ENCODE peak calls at places on chromosomes 16 and 17, in ten cellular contexts. U, W, G, C, Y, K, Q, F, L and M are unnamed samples.

GRCh38 chr16:84505249-84506156 is 1.0 kb upstream of the MEAK7 start:
- DNase-seq in U (no peak), W (no peak), G (no peak), C (no peak), Y (no peak), K (no peak), Q (no peak), F (no peak), L (no peak), M (peak; percentile 52)

GRCh38 chr17:17320911-17321220 is 17.7 kb downstream of the NT5M start:
- DNase-seq in U (no peak), W (no peak), G (no peak), C (no peak), Y (no peak), K (no peak), Q (no peak), F (no peak), L (no peak), M (no peak)

GRCh38 chr16:77500286-77500598 is 65.4 kb upstream of the ADAMTS18 start:
- DNase-seq in U (no peak), W (no peak), G (no peak), C (no peak), Y (no peak), K (no peak), Q (no peak), F (no peak), L (no peak), M (no peak)

GRCh38 chr17:47685556-47686275 is 8.2 kb upstream of the TBKBP1 start:
- DNase-seq in U (peak; percentile 36), W (no peak), G (no peak), C (no peak), Y (no peak), K (no peak), Q (no peak), F (no peak), L (no peak), M (peak; percentile 49)

GRCh38 chr16:5010576-5011329 is 23.0 kb downstream of the NAGPA start:
- DNase-seq in U (no peak), W (no peak), G (no peak), C (no peak), Y (no peak), K (no peak), Q (no peak), F (no peak), L (no peak), M (no peak)

GRCh38 chr16:20847577-20847976 is 41.2 kb downstream of the REXO5 start:
- DNase-seq in U (no peak), W (no peak), G (no peak), C (no peak), Y (no peak), K (no peak), Q (no peak), F (no peak), L (no peak), M (no peak)

GRCh38 chr16:4407543-4408322 is 8.7 kb downstream of the CORO7 start:
- DNase-seq in U (peak; percentile 82), W (no peak), G (peak; percentile 86), C (no peak), Y (no peak), K (peak; percentile 57), Q (peak; percentile 69), F (no peak), L (no peak), M (peak; percentile 77)

GRCh38 chr17:16283705-16284104 is 66.7 kb downstream of the PIGL start:
- DNase-seq in U (peak; percentile 88), W (no peak), G (peak; percentile 78), C (no peak), Y (no peak), K (peak; percentile 79), Q (peak; percentile 77), F (no peak), L (no peak), M (no peak)

GRCh38 chr16:30691907-30692306 is 7.1 kb upstream of the SRCAP start:
- DNase-seq in U (no peak), W (no peak), G (no peak), C (no peak), Y (no peak), K (no peak), Q (no peak), F (no peak), L (no peak), M (no peak)

GRCh38 chr17:57086069-57086930 is 1.3 kb downstream of the AKAP1 start:
- DNase-seq in U (peak; percentile 8), W (peak; percentile 10), G (peak; percentile 52), C (peak; percentile 25), Y (peak; percentile 29), K (no peak), Q (no peak), F (no peak), L (peak; percentile 68), M (peak; percentile 37)

GRCh38 chr17:82097187-82097918 is 683 bp downstream of the FASN start:
- DNase-seq in U (peak; percentile 64), W (no peak), G (peak; percentile 54), C (peak; percentile 23), Y (no peak), K (peak; percentile 83), Q (peak; percentile 47), F (no peak), L (peak; percentile 91), M (peak; percentile 37)

GRCh38 chr17:15475620-15476354 is 8.4 kb upstream of the CDRT4 start:
- DNase-seq in U (peak; percentile 62), W (no peak), G (peak; percentile 28), C (no peak), Y (no peak), K (peak; percentile 85), Q (peak; percentile 67), F (no peak), L (no peak), M (no peak)

DNA sequence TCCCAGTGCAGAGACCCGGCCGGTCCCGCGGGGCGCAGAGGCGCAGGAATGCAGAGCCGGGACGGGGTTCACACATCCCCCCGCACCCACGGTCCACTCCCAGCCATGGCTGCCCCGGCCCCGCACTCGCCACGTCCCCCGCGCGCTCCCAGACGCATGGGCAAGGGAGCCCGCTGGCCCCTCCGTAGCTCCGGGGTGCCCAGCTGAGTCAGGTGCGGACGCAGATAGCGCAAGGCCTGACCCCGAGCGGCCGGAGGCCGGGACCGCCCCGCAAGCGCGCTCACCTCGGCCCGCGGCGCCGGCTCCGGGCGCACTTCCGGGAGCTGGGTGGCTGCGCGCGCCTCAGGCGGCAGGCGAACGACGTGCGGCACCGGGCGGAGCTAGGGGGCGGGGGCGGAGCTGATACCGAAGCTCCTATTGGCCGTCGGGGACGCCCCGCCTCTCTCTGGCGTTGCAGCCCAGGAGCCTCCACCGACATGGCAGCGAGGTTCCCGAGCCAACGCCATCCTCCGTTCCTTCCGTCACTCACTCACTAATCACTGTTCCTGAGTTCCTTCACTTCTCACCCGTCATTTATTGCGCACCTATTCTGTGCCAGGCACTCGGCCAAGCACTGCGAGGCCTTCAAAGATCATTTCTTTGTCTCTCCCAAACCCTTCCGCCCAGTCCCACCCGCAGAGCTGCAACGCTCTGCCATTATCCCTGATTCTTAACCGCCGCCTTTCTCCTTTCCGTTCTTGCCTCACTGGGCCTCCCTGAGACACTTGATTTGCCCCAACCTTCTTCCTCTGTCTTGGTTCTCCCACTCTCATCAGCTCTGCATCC is at the start of gene ZNF18:
- DNase-seq in U (peak; percentile 90), W (peak; percentile 96), G (peak; percentile 92), C (peak; percentile 95), Y (peak; percentile 94), K (peak; percentile 96), Q (peak; percentile 91), F (peak; percentile 96), L (peak; percentile 97), M (peak; percentile 98)
- H3K4me3 ChIP-seq in U (peak within 1 kb of the TSS; percentile 57), W (peak within 1 kb of the TSS; percentile 65), G (peak within 1 kb of the TSS; percentile 97), C (peak within 1 kb of the TSS; percentile 92), Y (peak within 1 kb of the TSS; percentile 79), K (peak within 1 kb of the TSS; percentile 56), Q (peak within 1 kb of the TSS; percentile 73), F (peak within 1 kb of the TSS; percentile 86), L (peak within 1 kb of the TSS; percentile 90), M (peak within 1 kb of the TSS; percentile 90)

DNA sequence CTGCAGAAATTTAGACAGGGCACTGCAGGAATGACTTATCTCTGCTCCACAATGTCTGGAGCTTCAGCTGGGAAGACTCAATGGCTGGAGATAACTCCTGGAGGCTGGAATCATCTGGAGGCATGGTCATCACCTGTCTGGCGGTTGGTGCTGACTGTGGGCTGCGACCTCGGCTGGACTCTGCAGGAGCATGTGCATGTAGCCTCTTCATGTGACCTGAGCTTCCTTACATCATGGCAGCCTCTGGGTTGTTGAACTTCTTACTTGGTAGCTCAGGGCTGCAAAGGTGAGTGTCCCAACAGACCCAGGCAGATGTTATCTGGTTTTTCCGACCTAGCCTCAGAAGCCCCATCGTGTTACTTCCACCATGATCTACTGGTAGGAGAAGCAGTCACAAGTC is 188.2 kb upstream of the RPL38 start:
- DNase-seq in U (no peak), W (no peak), G (no peak), C (no peak), Y (no peak), K (no peak), Q (no peak), F (no peak), L (no peak), M (no peak)
- H3K4me1 ChIP-seq in U (no peaks in the 10 kb centered on the region), W (peaks cover 8% of the 10 kb centered on the region), G (no peaks in the 10 kb centered on the region), C (peaks cover 8% of the 10 kb centered on the region), Y (no peaks in the 10 kb centered on the region), K (no peaks in the 10 kb centered on the region), Q (no peaks in the 10 kb centered on the region), F (no peaks in the 10 kb centered on the region), L (peaks cover 13% of the 10 kb centered on the region), M (no peaks in the 10 kb centered on the region)

DNA sequence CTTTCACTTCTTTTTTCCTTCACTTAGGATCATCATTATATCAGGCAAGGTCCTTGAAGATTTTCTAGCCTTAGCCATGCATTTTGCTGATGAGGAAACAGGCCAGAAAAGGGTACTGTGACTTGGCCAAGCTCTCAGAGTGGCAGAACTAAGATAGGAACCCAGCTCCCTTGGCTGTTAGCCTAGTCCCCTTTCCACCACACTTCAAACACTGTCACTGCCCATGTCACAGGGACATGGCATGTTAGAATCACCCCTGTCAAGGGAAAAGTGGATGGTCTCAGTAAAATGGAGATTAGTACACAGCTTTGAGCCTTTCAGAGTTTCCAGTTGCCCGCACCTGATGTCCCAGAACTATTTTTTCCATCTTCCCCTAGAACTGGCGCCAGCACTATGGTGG is 1.7 kb downstream of the CALCOCO2 start:
- DNase-seq in U (no peak), W (no peak), G (no peak), C (no peak), Y (no peak), K (no peak), Q (no peak), F (no peak), L (no peak), M (no peak)
- H3K27ac ChIP-seq in U (no peak overlapping the region), W (no peak overlapping the region), G (no peak overlapping the region), C (no peak overlapping the region), Y (peak overlapping the region; percentile 16), K (peak overlapping the region; percentile 41), Q (no peak overlapping the region), F (no peak overlapping the region), L (no peak overlapping the region), M (no peak overlapping the region)

DNA sequence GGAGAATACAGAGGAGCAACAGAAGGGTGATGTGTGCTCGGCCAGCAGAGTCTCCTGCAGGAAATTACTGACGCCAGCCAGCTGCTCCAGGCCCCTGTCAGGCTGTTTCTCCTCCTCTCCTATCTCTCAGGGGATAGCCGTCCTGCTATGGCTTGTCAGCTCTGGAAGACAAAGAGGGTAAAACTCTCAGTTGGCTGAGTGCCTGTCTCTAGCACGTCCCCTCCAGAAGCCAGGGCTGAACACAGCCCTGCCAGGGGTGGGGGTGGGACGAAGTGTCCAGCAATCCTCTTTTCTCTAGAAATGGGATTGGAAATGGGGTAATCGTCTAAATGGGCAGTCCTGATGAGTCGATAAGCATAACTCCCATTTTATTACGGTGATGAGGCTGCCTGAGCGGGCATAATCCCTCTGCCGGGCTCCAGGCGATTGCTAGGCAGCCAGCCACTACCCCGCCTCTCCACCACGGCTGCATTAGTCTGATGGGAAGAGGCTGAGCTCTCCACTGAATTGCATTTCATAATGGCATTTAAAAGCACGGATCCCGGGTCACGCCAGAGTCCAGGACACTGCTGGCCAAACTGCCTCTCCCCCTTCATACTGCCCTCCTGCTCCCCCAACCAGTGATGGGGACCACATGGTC is 89.0 kb upstream of the GNAO1 start:
- DNase-seq in U (no peak), W (no peak), G (no peak), C (no peak), Y (peak; percentile 49), K (peak; percentile 37), Q (peak; percentile 1), F (no peak), L (peak; percentile 80), M (no peak)
- H3K4me3 ChIP-seq in U (no peak overlapping the region), W (no peak overlapping the region), G (peak overlapping the region; percentile 56), C (no peak overlapping the region), Y (peak overlapping the region; percentile 32), K (no peak overlapping the region), Q (no peak overlapping the region), F (no peak overlapping the region), L (peak overlapping the region; percentile 29), M (no peak overlapping the region)